ENCODE peak calls at places on chromosomes 4 and X, in seven cellular contexts. V is GM20000; F is neural crest cell; L is CD4-positive, alpha-beta T cell; N is fibroblast of lung; D is bronchial epithelial cell; B is cardiac muscle cell. Y is an unnamed sample.

GRCh38 chr4:38320349-38320707 is 343.7 kb upstream of the KLF3 start:
- DNase-seq in V (no peak), F (no peak), L (no peak), N (no peak), D (no peak), B (no peak), Y (no peak)

GRCh38 chr4:76307670-76308014 is 1.1 kb downstream of the STBD1 start:
- DNase-seq in V (no peak), F (no peak), L (no peak), N (no peak), D (no peak), B (peak), Y (no peak)

GRCh38 chr4:161991811-161992210 is 172.0 kb downstream of the FSTL5 start:
- DNase-seq in V (no peak), F (no peak), L (no peak), N (no peak), D (no peak), B (no peak), Y (no peak)

GRCh38 chr4:184932343-184932742 is 85.9 kb upstream of the HELT start:
- DNase-seq in V (no peak), F (no peak), L (no peak), N (no peak), D (no peak), B (peak), Y (no peak)

GRCh38 chr4:72383439-72383838 is 185.6 kb downstream of the ADAMTS3 start:
- DNase-seq in V (no peak), F (no peak), L (no peak), N (peak), D (no peak), B (peak), Y (no peak)

GRCh38 chr4:45957353-45957752 is 166.5 kb downstream of the GABRG1 start:
- DNase-seq in V (no peak), F (no peak), L (no peak), N (no peak), D (no peak), B (no peak), Y (no peak)

GRCh38 chr4:148573284-148573683 is 131.1 kb upstream of the NR3C2 start:
- DNase-seq in V (no peak), F (no peak), L (no peak), N (no peak), D (no peak), B (no peak), Y (no peak)

GRCh38 chr4:139247241-139247640 is 32.8 kb downstream of the MGARP start:
- DNase-seq in V (no peak), F (no peak), L (no peak), N (no peak), D (peak), B (no peak), Y (no peak)

GRCh38 chr4:38983756-38984647 is 48.2 kb downstream of the TMEM156 start:
- DNase-seq in V (no peak), F (no peak), L (no peak), N (peak), D (no peak), B (no peak), Y (no peak)

GRCh38 chr4:184815046-184815877 is 10.5 kb downstream of the ACSL1 start:
- DNase-seq in V (peak), F (no peak), L (no peak), N (peak), D (peak), B (peak), Y (peak)

DNA sequence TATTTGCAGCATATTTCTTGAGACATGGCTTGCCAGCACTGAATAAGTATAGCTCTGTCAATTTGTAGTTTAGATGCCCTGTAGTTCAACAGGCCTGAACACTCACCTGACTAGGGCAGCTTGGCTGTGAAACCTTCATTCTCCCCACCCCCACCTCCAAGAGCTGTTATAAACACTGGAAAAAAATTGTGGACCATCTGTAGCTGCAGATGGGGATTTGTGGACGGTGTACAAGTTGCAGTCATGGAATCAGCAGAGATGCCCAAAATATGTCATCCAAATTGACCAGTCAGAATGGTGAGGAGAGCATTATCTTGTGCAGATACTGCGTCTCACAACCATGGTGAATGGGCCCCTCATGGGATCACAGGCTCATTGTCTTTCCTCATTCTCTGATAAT is 76.2 kb upstream of the PAQR3 start:
- DNase-seq in V (no peak), F (no peak), L (no peak), N (no peak), D (no peak), B (no peak), Y (no peak)
- TF ChIP-seq CTCF in V (no peak), F (no peak), L (no peak), N (no peak), D (no peak), B (no peak), Y (no peak)

GRCh38 chrX:149961572-149961971 is 23.3 kb upstream of the EOLA2 start:
- DNase-seq in V (no peak), F (no peak), L (no peak), N (no peak), D (no peak), B (no peak), Y (no peak)
- TF ChIP-seq CTCF in V (no peak), F (no peak), L (no peak), N (no peak), D (no peak), B (no peak), Y (no peak)

DNA sequence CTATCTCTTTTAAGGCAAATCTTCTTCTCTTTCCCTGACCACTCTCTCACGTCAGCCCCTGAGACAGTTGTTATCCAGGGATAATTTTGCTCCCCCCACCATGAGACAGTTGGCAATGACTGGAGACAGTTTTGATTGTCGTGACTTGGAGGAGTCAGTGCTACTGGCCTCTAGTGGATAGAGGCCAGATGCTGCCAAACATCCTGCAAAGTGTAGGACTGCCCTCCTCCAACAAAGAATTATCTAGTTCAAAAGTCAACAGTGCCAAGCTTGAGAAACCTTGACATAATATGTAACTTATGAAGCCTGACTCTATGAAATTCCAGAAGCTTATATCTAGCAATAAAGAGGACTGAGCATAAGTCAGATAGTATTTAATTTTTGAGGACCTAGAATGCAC is 502.1 kb upstream of the IGFBP7 start:
- DNase-seq in V (no peak), F (no peak), L (no peak), N (no peak), D (no peak), B (no peak), Y (no peak)
- TF ChIP-seq CTCF in V (no peak), F (no peak), L (no peak), N (no peak), D (no peak), B (no peak), Y (no peak)

GRCh38 chr4:154511990-154512389 is 20.4 kb upstream of the DCHS2 start:
- DNase-seq in V (no peak), F (no peak), L (no peak), N (no peak), D (no peak), B (no peak), Y (no peak)

GRCh38 chr4:154503598-154503997 is 12.0 kb upstream of the DCHS2 start:
- DNase-seq in V (peak), F (no peak), L (no peak), N (peak), D (peak), B (peak), Y (no peak)

GRCh38 chr4:154507170-154507569 is 15.6 kb upstream of the DCHS2 start:
- DNase-seq in V (no peak), F (no peak), L (no peak), N (no peak), D (peak), B (no peak), Y (no peak)

GRCh38 chr4:154506253-154506652 is 14.7 kb upstream of the DCHS2 start:
- DNase-seq in V (peak), F (no peak), L (no peak), N (peak), D (peak), B (peak), Y (no peak)
- TF ChIP-seq CTCF in V (peak), F (peak), L (peak), N (peak), D (peak), B (peak), Y (peak)